ENCODE peak calls at places on chromosomes 16 and 17, in eight cellular contexts. One of them, this sample, is unnamed.

GRCh38 chr17:64565563-64565962 is 58.8 kb downstream of the CEP95 start:
- DNase-seq in heart right ventricle: no peak
- DNase-seq in thoracic aorta: no peak
- DNase-seq in HCT116: no peak
- DNase-seq in ovary: no peak
- DNase-seq in endodermal cell: no peak
- DNase-seq in left ventricle myocardium inferior: no peak
- DNase-seq in prostate gland: no peak
- DNase-seq in this sample: no peak

GRCh38 chr17:13337864-13338371 is 263.8 kb downstream of the HS3ST3A1 start:
- DNase-seq in endodermal cell: peak; percentile 71
- DNase-seq in HCT116: peak; percentile 54
- DNase-seq in left ventricle myocardium inferior: no peak
- DNase-seq in thoracic aorta: no peak
- DNase-seq in heart right ventricle: peak; percentile 29
- DNase-seq in prostate gland: peak; percentile 6
- DNase-seq in ovary: no peak
- DNase-seq in this sample: no peak

GRCh38 chr16:83561876-83562275 is 245.9 kb upstream of the HSBP1 start:
- DNase-seq in thoracic aorta: no peak
- DNase-seq in endodermal cell: peak; percentile 68
- DNase-seq in heart right ventricle: no peak
- DNase-seq in left ventricle myocardium inferior: no peak
- DNase-seq in prostate gland: no peak
- DNase-seq in HCT116: no peak
- DNase-seq in ovary: no peak
- DNase-seq in this sample: no peak

GRCh38 chr16:12398029-12398735 is 405.5 kb downstream of the CPPED1 start:
- DNase-seq in prostate gland: no peak
- DNase-seq in thoracic aorta: no peak
- DNase-seq in ovary: no peak
- DNase-seq in heart right ventricle: no peak
- DNase-seq in HCT116: no peak
- DNase-seq in left ventricle myocardium inferior: no peak
- DNase-seq in endodermal cell: no peak
- DNase-seq in this sample: no peak

GRCh38 chr17:56074366-56074765 is 78.9 kb upstream of the ANKFN1 start:
- DNase-seq in HCT116: no peak
- DNase-seq in endodermal cell: no peak
- DNase-seq in thoracic aorta: no peak
- DNase-seq in prostate gland: no peak
- DNase-seq in left ventricle myocardium inferior: no peak
- DNase-seq in ovary: no peak
- DNase-seq in heart right ventricle: no peak
- DNase-seq in this sample: no peak

GRCh38 chr17:61412860-61413653 is 13.4 kb downstream of the TBX2 start:
- DNase-seq in HCT116: no peak
- DNase-seq in heart right ventricle: peak; percentile 23
- DNase-seq in prostate gland: no peak
- DNase-seq in ovary: peak; percentile 31
- DNase-seq in left ventricle myocardium inferior: no peak
- DNase-seq in thoracic aorta: no peak
- DNase-seq in endodermal cell: no peak
- DNase-seq in this sample: peak; percentile 30

GRCh38 chr17:79325707-79326106 is 251.1 kb downstream of the ENGASE start:
- DNase-seq in left ventricle myocardium inferior: no peak
- DNase-seq in ovary: no peak
- DNase-seq in prostate gland: no peak
- DNase-seq in thoracic aorta: no peak
- DNase-seq in endodermal cell: peak; percentile 87
- DNase-seq in HCT116: no peak
- DNase-seq in heart right ventricle: no peak
- DNase-seq in this sample: no peak

GRCh38 chr16:53458623-53459022 is 24.4 kb downstream of the RBL2 start:
- DNase-seq in prostate gland: no peak
- DNase-seq in thoracic aorta: no peak
- DNase-seq in endodermal cell: no peak
- DNase-seq in left ventricle myocardium inferior: no peak
- DNase-seq in ovary: no peak
- DNase-seq in HCT116: no peak
- DNase-seq in heart right ventricle: no peak
- DNase-seq in this sample: no peak

GRCh38 chr16:89193576-89194293 is 6.6 kb downstream of the SLC22A31 start:
- DNase-seq in prostate gland: no peak
- DNase-seq in thoracic aorta: no peak
- DNase-seq in heart right ventricle: no peak
- DNase-seq in HCT116: no peak
- DNase-seq in endodermal cell: peak; percentile 65
- DNase-seq in ovary: peak; percentile 75
- DNase-seq in left ventricle myocardium inferior: no peak
- DNase-seq in this sample: no peak

GRCh38 chr16:31477220-31478216 is 5.4 kb upstream of the SLC5A2 start:
- DNase-seq in HCT116: no peak
- DNase-seq in ovary: no peak
- DNase-seq in prostate gland: no peak
- DNase-seq in left ventricle myocardium inferior: no peak
- DNase-seq in heart right ventricle: no peak
- DNase-seq in thoracic aorta: no peak
- DNase-seq in endodermal cell: peak; percentile 92
- DNase-seq in this sample: peak; percentile 85

GRCh38 chr17:38584350-38584925 is 21.3 kb downstream of the SRCIN1 start:
- DNase-seq in heart right ventricle: no peak
- DNase-seq in HCT116: no peak
- DNase-seq in thoracic aorta: no peak
- DNase-seq in ovary: no peak
- DNase-seq in left ventricle myocardium inferior: peak; percentile 56
- DNase-seq in prostate gland: peak; percentile 56
- DNase-seq in endodermal cell: peak; percentile 95
- DNase-seq in this sample: peak; percentile 55

GRCh38 chr17:39791296-39791992 is 53.7 kb downstream of the GRB7 start:
- DNase-seq in endodermal cell: no peak
- DNase-seq in prostate gland: no peak
- DNase-seq in ovary: no peak
- DNase-seq in left ventricle myocardium inferior: no peak
- DNase-seq in thoracic aorta: no peak
- DNase-seq in HCT116: no peak
- DNase-seq in heart right ventricle: no peak
- DNase-seq in this sample: no peak

GRCh38 chr17:77437017-77437416 is 296.2 kb downstream of the SEC14L1 start:
- DNase-seq in ovary: peak; percentile 73
- DNase-seq in left ventricle myocardium inferior: peak; percentile 70
- DNase-seq in HCT116: no peak
- DNase-seq in thoracic aorta: no peak
- DNase-seq in heart right ventricle: peak; percentile 74
- DNase-seq in prostate gland: no peak
- DNase-seq in endodermal cell: no peak
- DNase-seq in this sample: no peak

GRCh38 chr17:53090770-53091169 is 732.0 kb upstream of the KIF2B start:
- DNase-seq in HCT116: no peak
- DNase-seq in prostate gland: no peak
- DNase-seq in left ventricle myocardium inferior: no peak
- DNase-seq in thoracic aorta: no peak
- DNase-seq in ovary: no peak
- DNase-seq in heart right ventricle: no peak
- DNase-seq in endodermal cell: no peak
- DNase-seq in this sample: no peak

GRCh38 chr17:40442392-40443195 is 656 bp upstream of the IGFBP4 start:
- DNase-seq in prostate gland: no peak
- DNase-seq in heart right ventricle: peak; percentile 59
- DNase-seq in left ventricle myocardium inferior: peak; percentile 69
- DNase-seq in HCT116: no peak
- DNase-seq in endodermal cell: no peak
- DNase-seq in thoracic aorta: no peak
- DNase-seq in ovary: peak; percentile 69
- DNase-seq in this sample: no peak

GRCh38 chr16:86251682-86252081 is 258.6 kb upstream of the FOXF1 start:
- DNase-seq in HCT116: no peak
- DNase-seq in thoracic aorta: no peak
- DNase-seq in endodermal cell: peak; percentile 10
- DNase-seq in heart right ventricle: no peak
- DNase-seq in ovary: no peak
- DNase-seq in left ventricle myocardium inferior: no peak
- DNase-seq in prostate gland: no peak
- DNase-seq in this sample: no peak

GRCh38 chr17:41421617-41422016 is 2.8 kb downstream of the KRT37 start:
- DNase-seq in thoracic aorta: no peak
- DNase-seq in left ventricle myocardium inferior: no peak
- DNase-seq in HCT116: no peak
- DNase-seq in heart right ventricle: no peak
- DNase-seq in ovary: no peak
- DNase-seq in endodermal cell: no peak
- DNase-seq in prostate gland: no peak
- DNase-seq in this sample: no peak

GRCh38 chr17:77462101-77462500 is 321.3 kb downstream of the SEC14L1 start:
- DNase-seq in ovary: no peak
- DNase-seq in left ventricle myocardium inferior: no peak
- DNase-seq in thoracic aorta: no peak
- DNase-seq in heart right ventricle: no peak
- DNase-seq in prostate gland: no peak
- DNase-seq in HCT116: no peak
- DNase-seq in endodermal cell: no peak
- DNase-seq in this sample: no peak

GRCh38 chr16:57394444-57394843 is 10.1 kb upstream of the CCL17 start:
- DNase-seq in ovary: no peak
- DNase-seq in thoracic aorta: no peak
- DNase-seq in HCT116: no peak
- DNase-seq in endodermal cell: no peak
- DNase-seq in prostate gland: peak; percentile 83
- DNase-seq in heart right ventricle: no peak
- DNase-seq in left ventricle myocardium inferior: no peak
- DNase-seq in this sample: no peak

GRCh38 chr17:74343121-74343520 is 17.1 kb downstream of the KIF19 start:
- DNase-seq in ovary: no peak
- DNase-seq in heart right ventricle: no peak
- DNase-seq in left ventricle myocardium inferior: no peak
- DNase-seq in thoracic aorta: no peak
- DNase-seq in HCT116: no peak
- DNase-seq in prostate gland: no peak
- DNase-seq in endodermal cell: no peak
- DNase-seq in this sample: no peak

DNA sequence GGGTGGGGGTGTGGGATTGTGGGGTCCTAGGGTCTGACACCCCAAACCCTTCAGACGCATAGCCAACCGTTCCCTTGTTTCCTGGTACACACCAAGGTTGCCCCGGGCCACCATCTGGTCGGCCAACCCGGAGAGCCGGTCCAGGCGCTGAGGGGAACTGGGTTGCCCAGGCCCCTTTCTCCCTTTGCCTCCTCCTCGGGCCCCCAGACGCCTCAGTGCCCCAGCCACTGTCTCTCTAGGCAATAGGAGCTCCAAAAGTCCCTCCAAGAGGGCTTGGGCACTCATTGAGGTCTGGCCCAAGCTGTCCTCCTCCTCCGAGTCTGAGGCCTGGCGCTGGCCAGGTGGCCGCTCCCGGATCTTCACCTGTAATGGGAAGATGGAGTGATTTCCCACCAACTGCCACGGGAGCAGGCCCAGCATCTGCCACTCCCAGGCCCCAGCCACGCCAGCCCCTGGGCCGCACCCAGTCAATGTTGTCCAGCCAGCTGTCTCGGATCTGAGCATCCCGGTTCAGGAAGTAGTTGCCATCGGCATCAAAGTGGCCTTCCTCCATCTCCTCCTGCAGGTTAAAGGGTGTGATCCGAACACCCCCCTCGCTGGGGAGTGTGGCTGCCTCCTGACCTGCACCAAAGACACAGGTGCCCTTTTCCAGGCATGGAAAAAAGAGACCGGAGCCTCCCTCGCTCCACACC is 1.5 kb downstream of the CD2BP2 start:
- DNase-seq in ovary: peak; percentile 33
- DNase-seq in thoracic aorta: no peak
- DNase-seq in heart right ventricle: no peak
- DNase-seq in left ventricle myocardium inferior: no peak
- DNase-seq in endodermal cell: no peak
- DNase-seq in HCT116: no peak
- DNase-seq in prostate gland: no peak
- DNase-seq in this sample: no peak
- H3K27ac ChIP-seq in ovary: peak overlapping the region; percentile 65
- H3K27ac ChIP-seq in thoracic aorta: peak overlapping the region; percentile 95
- H3K27ac ChIP-seq in heart right ventricle: peak overlapping the region; percentile 99
- H3K27ac ChIP-seq in left ventricle myocardium inferior: peak overlapping the region; percentile 95
- H3K27ac ChIP-seq in endodermal cell: no peak overlapping the region
- H3K27ac ChIP-seq in HCT116: peak overlapping the region; percentile 92
- H3K27ac ChIP-seq in prostate gland: no peak overlapping the region
- H3K27ac ChIP-seq in this sample: no peak overlapping the region

GRCh38 chr17:5793899-5794298 is 209.6 kb upstream of the NLRP1 start:
- DNase-seq in left ventricle myocardium inferior: no peak
- DNase-seq in heart right ventricle: no peak
- DNase-seq in HCT116: no peak
- DNase-seq in endodermal cell: peak; percentile 89
- DNase-seq in thoracic aorta: no peak
- DNase-seq in ovary: no peak
- DNase-seq in prostate gland: no peak
- DNase-seq in this sample: no peak

GRCh38 chr17:5789443-5789842 is 205.1 kb upstream of the NLRP1 start:
- DNase-seq in prostate gland: no peak
- DNase-seq in thoracic aorta: no peak
- DNase-seq in left ventricle myocardium inferior: no peak
- DNase-seq in ovary: no peak
- DNase-seq in endodermal cell: no peak
- DNase-seq in HCT116: no peak
- DNase-seq in heart right ventricle: no peak
- DNase-seq in this sample: no peak

GRCh38 chr17:5794881-5795486 is 210.7 kb upstream of the NLRP1 start:
- DNase-seq in thoracic aorta: no peak
- DNase-seq in prostate gland: no peak
- DNase-seq in ovary: no peak
- DNase-seq in left ventricle myocardium inferior: no peak
- DNase-seq in endodermal cell: no peak
- DNase-seq in heart right ventricle: no peak
- DNase-seq in HCT116: no peak
- DNase-seq in this sample: no peak

GRCh38 chr17:5797447-5797846 is 213.1 kb upstream of the NLRP1 start:
- DNase-seq in thoracic aorta: no peak
- DNase-seq in ovary: no peak
- DNase-seq in HCT116: no peak
- DNase-seq in endodermal cell: peak; percentile 64
- DNase-seq in left ventricle myocardium inferior: no peak
- DNase-seq in heart right ventricle: no peak
- DNase-seq in prostate gland: no peak
- DNase-seq in this sample: no peak

GRCh38 chr17:5793157-5793556 is 208.8 kb upstream of the NLRP1 start:
- DNase-seq in ovary: no peak
- DNase-seq in thoracic aorta: no peak
- DNase-seq in prostate gland: no peak
- DNase-seq in endodermal cell: peak; percentile 26
- DNase-seq in HCT116: no peak
- DNase-seq in heart right ventricle: no peak
- DNase-seq in left ventricle myocardium inferior: no peak
- DNase-seq in this sample: no peak
- TF ChIP-seq CTCF in ovary: no peak
- TF ChIP-seq CTCF in thoracic aorta: peak; percentile 20
- TF ChIP-seq CTCF in prostate gland: no peak
- TF ChIP-seq CTCF in endodermal cell: peak; percentile 62
- TF ChIP-seq CTCF in HCT116: peak; percentile 68
- TF ChIP-seq CTCF in heart right ventricle: no peak
- TF ChIP-seq CTCF in left ventricle myocardium inferior: no peak
- TF ChIP-seq CTCF in this sample: no peak

GRCh38 chr16:16020291-16020690 is 70.9 kb downstream of the ABCC1 start:
- DNase-seq in prostate gland: no peak
- DNase-seq in left ventricle myocardium inferior: no peak
- DNase-seq in heart right ventricle: no peak
- DNase-seq in ovary: no peak
- DNase-seq in thoracic aorta: no peak
- DNase-seq in HCT116: no peak
- DNase-seq in endodermal cell: no peak
- DNase-seq in this sample: no peak
- H3K27ac ChIP-seq in prostate gland: no peak overlapping the region
- H3K27ac ChIP-seq in left ventricle myocardium inferior: no peak overlapping the region
- H3K27ac ChIP-seq in heart right ventricle: no peak overlapping the region
- H3K27ac ChIP-seq in ovary: no peak overlapping the region
- H3K27ac ChIP-seq in thoracic aorta: peak overlapping the region; percentile 65
- H3K27ac ChIP-seq in HCT116: peak overlapping the region; percentile 7
- H3K27ac ChIP-seq in endodermal cell: no peak overlapping the region
- H3K27ac ChIP-seq in this sample: no peak overlapping the region

GRCh38 chr17:68768804-68769203 is 167.6 kb upstream of the FAM20A start:
- DNase-seq in thoracic aorta: no peak
- DNase-seq in endodermal cell: no peak
- DNase-seq in ovary: no peak
- DNase-seq in left ventricle myocardium inferior: no peak
- DNase-seq in prostate gland: no peak
- DNase-seq in heart right ventricle: no peak
- DNase-seq in HCT116: no peak
- DNase-seq in this sample: no peak
- TF ChIP-seq CTCF in thoracic aorta: no peak
- TF ChIP-seq CTCF in endodermal cell: no peak
- TF ChIP-seq CTCF in ovary: no peak
- TF ChIP-seq CTCF in left ventricle myocardium inferior: no peak
- TF ChIP-seq CTCF in prostate gland: no peak
- TF ChIP-seq CTCF in heart right ventricle: no peak
- TF ChIP-seq CTCF in HCT116: no peak
- TF ChIP-seq CTCF in this sample: no peak

This sample was measured in lung.